ENCODE peak calls at places on chromosomes 1 and 21, in seven cellular contexts. D, I, R, X, Y, Q and P are unnamed samples.

GRCh38 chr1:220904861-220905260 is 25.6 kb downstream of the HLX start:
- DNase-seq in D (no peak), I (no peak), R (no peak), X (no peak), Y (no peak), Q (no peak), P (no peak)

GRCh38 chr1:167620002-167620401 is 10.0 kb upstream of the RCSD1 start:
- DNase-seq in D (no peak), I (no peak), R (no peak), X (no peak), Y (no peak), Q (no peak), P (peak)

GRCh38 chr1:4636186-4636585 is 18.2 kb upstream of the AJAP1 start:
- DNase-seq in D (no peak), I (no peak), R (no peak), X (no peak), Y (no peak), Q (no peak), P (no peak)

GRCh38 chr21:19275065-19275464 is 871.5 kb upstream of the TMPRSS15 start:
- DNase-seq in D (no peak), I (no peak), R (no peak), X (no peak), Y (no peak), Q (no peak), P (no peak)

GRCh38 chr1:230760360-230760827 is 13.2 kb downstream of the CAPN9 start:
- DNase-seq in D (peak), I (no peak), R (no peak), X (no peak), Y (no peak), Q (no peak), P (no peak)

GRCh38 chr1:91578320-91579109 is 77.9 kb downstream of the CDC7 start:
- DNase-seq in D (no peak), I (no peak), R (no peak), X (no peak), Y (no peak), Q (no peak), P (no peak)

GRCh38 chr21:40333731-40334130 is 466.5 kb downstream of the PCP4 start:
- DNase-seq in D (no peak), I (no peak), R (no peak), X (no peak), Y (no peak), Q (no peak), P (no peak)

GRCh38 chr21:30979054-30979453 is 59.2 kb downstream of the KRTAP19-8 start:
- DNase-seq in D (no peak), I (no peak), R (no peak), X (no peak), Y (no peak), Q (no peak), P (peak)

GRCh38 chr1:145799806-145800205 is 24.1 kb downstream of the RNF115 start:
- DNase-seq in D (no peak), I (no peak), R (no peak), X (no peak), Y (no peak), Q (no peak), P (no peak)

GRCh38 chr21:45872902-45873301 is 108.7 kb upstream of the COL6A1 start:
- DNase-seq in D (no peak), I (peak), R (no peak), X (no peak), Y (no peak), Q (no peak), P (no peak)

GRCh38 chr21:15732290-15732995 is 2.7 kb downstream of the USP25 start:
- DNase-seq in D (no peak), I (no peak), R (no peak), X (peak), Y (no peak), Q (no peak), P (peak)

GRCh38 chr1:36268981-36269380 is 37.2 kb upstream of the SH3D21 start:
- DNase-seq in D (no peak), I (no peak), R (no peak), X (no peak), Y (no peak), Q (no peak), P (no peak)

GRCh38 chr1:229203030-229203751 is 67.7 kb upstream of the RAB4A start:
- DNase-seq in D (peak), I (no peak), R (peak), X (peak), Y (no peak), Q (no peak), P (peak)